ENCODE peak calls at places on chromosomes 11 and 22, in nine cellular contexts. D, S, P, N, O, E, T, F and M are unnamed samples.

GRCh38 chr22:47375621-47376321 is 613.3 kb downstream of the TBC1D22A start:
- DNase-seq in P (no peak), O (no peak), T (no peak), D (no peak), E (no peak), N (no peak), F (no peak), S (no peak), M (no peak)

GRCh38 chr11:66562275-66562674 is 6.1 kb downstream of the CTSF start:
- DNase-seq in N (no peak), P (no peak), T (no peak), D (no peak), O (no peak), S (no peak), E (no peak), F (no peak), M (no peak)

GRCh38 chr22:38316340-38317236 is 645 bp downstream of the CSNK1E start:
- DNase-seq in E (no peak), T (peak), F (peak), P (peak), N (peak), S (peak), D (peak), O (no peak), M (peak)

GRCh38 chr11:3970101-3970500 is 114.6 kb downstream of the STIM1 start:
- DNase-seq in N (no peak), E (no peak), S (no peak), F (no peak), T (no peak), O (no peak), P (no peak), D (no peak), M (no peak)

GRCh38 chr11:16167706-16168487 is 188.4 kb downstream of the SOX6 start:
- DNase-seq in F (no peak), D (no peak), T (no peak), O (no peak), E (no peak), P (no peak), N (no peak), S (no peak), M (no peak)

GRCh38 chr11:85762226-85762625 is 48.7 kb downstream of the SYTL2 start:
- DNase-seq in T (no peak), E (no peak), O (no peak), P (no peak), S (no peak), N (no peak), D (peak), F (no peak), M (no peak)

GRCh38 chr11:107591446-107592236 is 694 bp downstream of the ELMOD1 start:
- DNase-seq in F (no peak), P (peak), E (no peak), T (no peak), S (peak), O (no peak), D (peak), N (no peak), M (no peak)

GRCh38 chr22:24432059-24432853 is 4.9 kb downstream of the ADORA2A start:
- DNase-seq in T (peak), P (no peak), D (peak), F (peak), N (peak), O (no peak), E (no peak), S (no peak), M (peak)

GRCh38 chr11:1409108-1409851 is 19.5 kb downstream of the BRSK2 start:
- DNase-seq in T (no peak), S (no peak), N (no peak), D (no peak), O (no peak), E (no peak), P (no peak), F (no peak), M (no peak)

GRCh38 chr22:20420157-20420842 is 17.3 kb downstream of the SCARF2 start:
- DNase-seq in E (no peak), N (no peak), T (no peak), S (no peak), P (no peak), O (no peak), F (no peak), D (no peak), M (no peak)
- TF ChIP-seq CTCF in E (no peak), N (no peak), T (no peak), S (no peak), P (no peak), O (no peak), F (no peak), D (no peak), M (no peak)

GRCh38 chr22:43530864-43531201 is 119.0 kb downstream of the MPPED1 start:
- DNase-seq in O (peak), N (no peak), P (no peak), T (no peak), D (peak), S (no peak), E (no peak), F (no peak), M (no peak)
- H3K4me3 ChIP-seq in O (peak), N (no peak), P (no peak), T (no peak), D (no peak), S (no peak), E (no peak), F (no peak), M (no peak)

DNA sequence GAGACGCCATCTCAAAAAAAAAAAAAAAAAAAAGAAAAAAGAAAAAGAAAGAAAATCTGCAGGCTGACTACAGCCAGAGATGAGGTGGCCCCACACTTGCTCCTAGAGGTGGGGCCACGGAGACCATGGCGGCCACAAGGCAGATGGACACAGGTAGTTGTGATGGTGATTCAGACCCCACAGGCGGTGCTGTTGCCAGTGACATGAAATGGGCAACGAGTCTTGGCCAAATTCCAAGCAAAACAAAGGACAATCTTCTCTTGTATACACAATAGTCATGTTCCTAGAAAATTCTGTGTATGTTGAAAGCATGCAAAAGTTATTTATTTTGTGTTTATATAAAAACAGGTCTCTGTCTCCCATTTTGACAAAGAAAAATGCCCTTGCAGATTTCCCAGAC is 22.6 kb upstream of the DAGLA start:
- DNase-seq in S (no peak), D (peak), N (no peak), F (no peak), E (no peak), T (no peak), P (no peak), O (no peak), M (no peak)
- TF ChIP-seq CTCF in S (no peak), D (no peak), N (no peak), F (no peak), E (no peak), T (no peak), P (no peak), O (no peak), M (no peak)

GRCh38 chr11:94876645-94877445 is 96.5 kb downstream of the CWC15 start:
- DNase-seq in S (peak), D (peak), E (peak), O (no peak), F (peak), P (no peak), T (peak), N (peak), M (peak)
- H3K4me3 ChIP-seq in S (no peak), D (no peak), E (no peak), O (no peak), F (no peak), P (no peak), T (no peak), N (no peak), M (no peak)

DNA sequence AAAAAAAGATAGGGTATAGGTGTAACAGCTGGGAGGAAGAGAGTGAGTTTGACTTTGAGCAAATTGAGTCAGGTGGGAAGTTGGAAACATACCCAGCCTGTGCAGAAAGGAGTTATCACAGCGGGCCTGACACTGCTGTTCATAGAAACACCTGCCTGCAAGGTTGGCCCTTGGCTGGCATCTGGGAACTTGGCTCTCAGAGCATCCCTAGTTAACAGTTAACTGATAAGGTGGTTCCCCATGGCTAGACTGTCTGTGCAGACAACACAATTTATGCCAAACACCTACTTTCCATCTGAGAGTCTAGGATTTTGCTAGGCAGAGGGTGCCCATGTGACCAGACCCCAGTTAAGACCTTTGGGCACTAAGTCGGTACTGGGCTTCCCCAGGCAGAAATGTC is 31.4 kb downstream of the ADAMTS8 start:
- DNase-seq in N (no peak), S (no peak), T (no peak), D (no peak), P (no peak), F (no peak), O (no peak), E (no peak), M (no peak)
- TF ChIP-seq CTCF in N (no peak), S (no peak), T (no peak), D (no peak), P (no peak), F (no peak), O (no peak), E (no peak), M (no peak)